ENCODE peak calls at places on chromosomes 6 and 20, in ten cellular contexts. One of them, this sample, is unnamed.

GRCh38 chr6:62891065-62891647 is 320.1 kb upstream of the FKBP1C start:
- DNase-seq in cardiac muscle cell: peak; percentile 41
- DNase-seq in AG04449: no peak
- DNase-seq in prostate gland: no peak
- DNase-seq in CD8-positive, alpha-beta T cell: no peak
- DNase-seq in pancreas: no peak
- DNase-seq in adrenal gland: no peak
- DNase-seq in fibroblast of mammary gland: peak; percentile 1
- DNase-seq in psoas muscle: no peak
- DNase-seq in GM12878: no peak
- DNase-seq in this sample: peak; percentile 6

GRCh38 chr20:56373942-56374341 is 15.2 kb downstream of the FAM210B start:
- DNase-seq in GM12878: no peak
- DNase-seq in pancreas: no peak
- DNase-seq in fibroblast of mammary gland: peak; percentile 96
- DNase-seq in cardiac muscle cell: no peak
- DNase-seq in CD8-positive, alpha-beta T cell: no peak
- DNase-seq in prostate gland: no peak
- DNase-seq in AG04449: peak; percentile 95
- DNase-seq in adrenal gland: peak; percentile 42
- DNase-seq in psoas muscle: no peak
- DNase-seq in this sample: peak; percentile 20

GRCh38 chr20:25042531-25043498 is 15.1 kb downstream of the ACSS1 start:
- DNase-seq in AG04449: no peak
- DNase-seq in prostate gland: no peak
- DNase-seq in GM12878: peak; percentile 61
- DNase-seq in adrenal gland: peak; percentile 64
- DNase-seq in pancreas: peak; percentile 57
- DNase-seq in fibroblast of mammary gland: no peak
- DNase-seq in CD8-positive, alpha-beta T cell: peak; percentile 65
- DNase-seq in psoas muscle: peak; percentile 60
- DNase-seq in cardiac muscle cell: no peak
- DNase-seq in this sample: peak; percentile 91

GRCh38 chr6:17472653-17473183 is 79.3 kb downstream of the CAP2 start:
- DNase-seq in psoas muscle: no peak
- DNase-seq in adrenal gland: no peak
- DNase-seq in pancreas: no peak
- DNase-seq in AG04449: no peak
- DNase-seq in fibroblast of mammary gland: no peak
- DNase-seq in GM12878: no peak
- DNase-seq in cardiac muscle cell: peak; percentile 8
- DNase-seq in prostate gland: no peak
- DNase-seq in CD8-positive, alpha-beta T cell: no peak
- DNase-seq in this sample: no peak

GRCh38 chr6:11650297-11650696 is 112.7 kb downstream of the TMEM170B start:
- DNase-seq in fibroblast of mammary gland: peak; percentile 14
- DNase-seq in psoas muscle: peak; percentile 22
- DNase-seq in AG04449: peak; percentile 36
- DNase-seq in prostate gland: no peak
- DNase-seq in adrenal gland: peak; percentile 15
- DNase-seq in cardiac muscle cell: peak; percentile 13
- DNase-seq in pancreas: no peak
- DNase-seq in CD8-positive, alpha-beta T cell: no peak
- DNase-seq in GM12878: no peak
- DNase-seq in this sample: no peak

GRCh38 chr6:34592208-34592952 is 36.3 kb upstream of the SPDEF start:
- DNase-seq in pancreas: no peak
- DNase-seq in adrenal gland: no peak
- DNase-seq in GM12878: no peak
- DNase-seq in AG04449: no peak
- DNase-seq in prostate gland: no peak
- DNase-seq in CD8-positive, alpha-beta T cell: no peak
- DNase-seq in fibroblast of mammary gland: no peak
- DNase-seq in psoas muscle: no peak
- DNase-seq in cardiac muscle cell: no peak
- DNase-seq in this sample: no peak

GRCh38 chr20:4637081-4637797 is 84.5 kb upstream of the PRND start:
- DNase-seq in prostate gland: no peak
- DNase-seq in CD8-positive, alpha-beta T cell: no peak
- DNase-seq in psoas muscle: no peak
- DNase-seq in GM12878: no peak
- DNase-seq in fibroblast of mammary gland: peak; percentile 36
- DNase-seq in pancreas: no peak
- DNase-seq in cardiac muscle cell: no peak
- DNase-seq in AG04449: no peak
- DNase-seq in adrenal gland: no peak
- DNase-seq in this sample: no peak

GRCh38 chr6:71194730-71195129 is 93.9 kb upstream of the OGFRL1 start:
- DNase-seq in psoas muscle: no peak
- DNase-seq in AG04449: peak; percentile 44
- DNase-seq in adrenal gland: no peak
- DNase-seq in pancreas: no peak
- DNase-seq in fibroblast of mammary gland: peak; percentile 82
- DNase-seq in CD8-positive, alpha-beta T cell: no peak
- DNase-seq in prostate gland: no peak
- DNase-seq in GM12878: no peak
- DNase-seq in cardiac muscle cell: no peak
- DNase-seq in this sample: no peak

GRCh38 chr20:2137552-2138201 is 36.0 kb downstream of the STK35 start:
- DNase-seq in AG04449: peak; percentile 85
- DNase-seq in CD8-positive, alpha-beta T cell: no peak
- DNase-seq in pancreas: no peak
- DNase-seq in adrenal gland: peak; percentile 93
- DNase-seq in psoas muscle: no peak
- DNase-seq in prostate gland: no peak
- DNase-seq in cardiac muscle cell: no peak
- DNase-seq in fibroblast of mammary gland: peak; percentile 46
- DNase-seq in GM12878: no peak
- DNase-seq in this sample: no peak

GRCh38 chr20:2141592-2142575 is 40.3 kb downstream of the STK35 start:
- DNase-seq in GM12878: no peak
- DNase-seq in adrenal gland: no peak
- DNase-seq in psoas muscle: no peak
- DNase-seq in pancreas: no peak
- DNase-seq in CD8-positive, alpha-beta T cell: no peak
- DNase-seq in fibroblast of mammary gland: no peak
- DNase-seq in cardiac muscle cell: no peak
- DNase-seq in prostate gland: no peak
- DNase-seq in AG04449: no peak
- DNase-seq in this sample: no peak

GRCh38 chr20:2140561-2140960 is 38.9 kb downstream of the STK35 start:
- DNase-seq in cardiac muscle cell: no peak
- DNase-seq in adrenal gland: peak; percentile 90
- DNase-seq in psoas muscle: peak; percentile 71
- DNase-seq in prostate gland: no peak
- DNase-seq in pancreas: no peak
- DNase-seq in GM12878: no peak
- DNase-seq in fibroblast of mammary gland: peak; percentile 60
- DNase-seq in AG04449: no peak
- DNase-seq in CD8-positive, alpha-beta T cell: no peak
- DNase-seq in this sample: no peak

GRCh38 chr20:2139736-2140135 is 38.1 kb downstream of the STK35 start:
- DNase-seq in cardiac muscle cell: no peak
- DNase-seq in CD8-positive, alpha-beta T cell: no peak
- DNase-seq in AG04449: no peak
- DNase-seq in GM12878: no peak
- DNase-seq in psoas muscle: no peak
- DNase-seq in pancreas: no peak
- DNase-seq in prostate gland: no peak
- DNase-seq in fibroblast of mammary gland: no peak
- DNase-seq in adrenal gland: no peak
- DNase-seq in this sample: no peak

DNA sequence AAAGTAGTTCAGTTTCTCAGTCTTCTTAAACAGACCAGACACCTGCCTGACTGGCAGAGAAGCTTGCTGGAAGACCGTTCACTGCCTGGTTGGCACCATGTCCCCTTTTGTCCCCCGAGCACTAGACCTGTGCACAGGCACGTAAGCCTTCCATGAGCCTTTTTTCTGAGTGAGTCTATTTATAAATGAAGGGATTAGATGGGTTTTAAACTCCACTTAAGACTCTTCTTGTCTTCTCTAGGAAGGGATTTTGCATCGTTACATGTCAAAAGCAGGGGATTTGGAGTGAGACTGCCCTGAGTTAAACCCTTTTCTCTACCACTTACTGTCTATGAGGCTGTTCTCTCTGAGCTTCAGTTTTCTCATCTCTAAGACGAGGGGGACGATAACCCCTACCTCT is 37.6 kb downstream of the STK35 start:
- DNase-seq in CD8-positive, alpha-beta T cell: no peak
- DNase-seq in prostate gland: no peak
- DNase-seq in pancreas: no peak
- DNase-seq in psoas muscle: no peak
- DNase-seq in fibroblast of mammary gland: no peak
- DNase-seq in AG04449: no peak
- DNase-seq in cardiac muscle cell: no peak
- DNase-seq in adrenal gland: no peak
- DNase-seq in GM12878: no peak
- DNase-seq in this sample: no peak
- H3K4me3 ChIP-seq in CD8-positive, alpha-beta T cell: no peak overlapping the region
- H3K4me3 ChIP-seq in prostate gland: no peak overlapping the region
- H3K4me3 ChIP-seq in pancreas: no peak overlapping the region
- H3K4me3 ChIP-seq in psoas muscle: no peak overlapping the region
- H3K4me3 ChIP-seq in fibroblast of mammary gland: no peak overlapping the region
- H3K4me3 ChIP-seq in AG04449: no peak overlapping the region
- H3K4me3 ChIP-seq in cardiac muscle cell: no peak overlapping the region
- H3K4me3 ChIP-seq in adrenal gland: no peak overlapping the region
- H3K4me3 ChIP-seq in GM12878: no peak overlapping the region
- H3K4me3 ChIP-seq in this sample: no peak overlapping the region

GRCh38 chr20:38660429-38660828 is 58.8 kb downstream of the ARHGAP40 start:
- DNase-seq in CD8-positive, alpha-beta T cell: no peak
- DNase-seq in AG04449: no peak
- DNase-seq in GM12878: no peak
- DNase-seq in adrenal gland: no peak
- DNase-seq in psoas muscle: no peak
- DNase-seq in cardiac muscle cell: no peak
- DNase-seq in fibroblast of mammary gland: no peak
- DNase-seq in prostate gland: no peak
- DNase-seq in pancreas: no peak
- DNase-seq in this sample: no peak

GRCh38 chr20:38663660-38664059 is 60.6 kb upstream of the SLC32A1 start:
- DNase-seq in CD8-positive, alpha-beta T cell: no peak
- DNase-seq in AG04449: no peak
- DNase-seq in fibroblast of mammary gland: no peak
- DNase-seq in pancreas: no peak
- DNase-seq in GM12878: no peak
- DNase-seq in psoas muscle: no peak
- DNase-seq in adrenal gland: no peak
- DNase-seq in cardiac muscle cell: no peak
- DNase-seq in prostate gland: no peak
- DNase-seq in this sample: no peak

GRCh38 chr20:38657390-38657789 is 55.8 kb downstream of the ARHGAP40 start:
- DNase-seq in AG04449: no peak
- DNase-seq in GM12878: no peak
- DNase-seq in psoas muscle: no peak
- DNase-seq in cardiac muscle cell: no peak
- DNase-seq in pancreas: no peak
- DNase-seq in adrenal gland: no peak
- DNase-seq in CD8-positive, alpha-beta T cell: no peak
- DNase-seq in prostate gland: no peak
- DNase-seq in fibroblast of mammary gland: no peak
- DNase-seq in this sample: no peak

GRCh38 chr20:38659613-38659880 is 57.9 kb downstream of the ARHGAP40 start:
- DNase-seq in pancreas: no peak
- DNase-seq in cardiac muscle cell: no peak
- DNase-seq in AG04449: no peak
- DNase-seq in adrenal gland: no peak
- DNase-seq in psoas muscle: no peak
- DNase-seq in prostate gland: no peak
- DNase-seq in fibroblast of mammary gland: no peak
- DNase-seq in GM12878: no peak
- DNase-seq in CD8-positive, alpha-beta T cell: no peak
- DNase-seq in this sample: no peak

GRCh38 chr20:38658879-38659612 is 57.4 kb downstream of the ARHGAP40 start:
- DNase-seq in prostate gland: no peak
- DNase-seq in psoas muscle: no peak
- DNase-seq in fibroblast of mammary gland: peak; percentile 10
- DNase-seq in cardiac muscle cell: peak; percentile 47
- DNase-seq in AG04449: no peak
- DNase-seq in GM12878: no peak
- DNase-seq in CD8-positive, alpha-beta T cell: no peak
- DNase-seq in adrenal gland: peak; percentile 36
- DNase-seq in pancreas: no peak
- DNase-seq in this sample: peak; percentile 33
- TF ChIP-seq CTCF in prostate gland: peak; percentile 46
- TF ChIP-seq CTCF in psoas muscle: peak; percentile 34
- TF ChIP-seq CTCF in fibroblast of mammary gland: peak; percentile 53
- TF ChIP-seq CTCF in cardiac muscle cell: peak; percentile 77
- TF ChIP-seq CTCF in AG04449: peak; percentile 51
- TF ChIP-seq CTCF in GM12878: peak; percentile 78
- TF ChIP-seq CTCF in CD8-positive, alpha-beta T cell: peak; percentile 61
- TF ChIP-seq CTCF in adrenal gland: peak; percentile 50
- TF ChIP-seq CTCF in pancreas: peak; percentile 45
- TF ChIP-seq CTCF in this sample: peak; percentile 74

DNA sequence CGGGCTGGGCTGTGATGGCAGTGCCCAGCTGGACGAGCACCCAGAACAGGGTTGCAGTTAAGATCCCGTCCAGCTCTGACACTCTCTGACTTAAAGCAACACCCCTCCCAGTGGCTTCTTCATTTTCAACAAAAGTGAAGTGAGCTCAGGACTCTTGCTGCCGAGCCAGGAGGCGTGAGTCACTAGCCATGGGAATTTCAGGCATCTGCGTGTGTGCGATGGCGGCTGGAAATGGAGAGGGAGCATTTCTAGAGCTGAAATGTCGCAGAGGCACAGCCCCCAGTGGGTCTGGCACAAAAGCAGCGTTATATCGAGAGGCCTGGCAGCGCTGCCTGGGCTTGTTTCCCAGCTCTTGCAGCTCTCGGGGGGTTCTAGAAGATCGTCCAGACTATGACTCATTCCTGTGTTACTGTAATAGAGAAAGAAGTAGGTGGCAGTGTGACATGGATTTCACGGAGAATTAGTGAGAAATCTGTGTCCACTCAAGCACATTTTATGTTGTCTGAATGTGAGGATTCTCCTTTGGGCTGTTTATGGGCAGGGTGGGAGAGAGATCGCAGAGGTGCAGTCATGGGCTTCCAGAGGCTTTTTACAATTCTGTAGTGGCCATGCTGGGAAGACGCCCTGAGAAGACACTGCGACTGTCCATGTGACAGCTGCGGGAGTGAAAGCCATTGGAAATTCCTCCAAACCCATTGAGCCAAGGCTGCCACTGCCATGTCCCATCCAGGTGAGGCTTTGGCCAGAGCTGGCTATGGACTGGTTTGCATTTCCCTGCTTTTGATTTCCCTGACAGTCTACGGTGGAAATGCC is 216.7 kb upstream of the ECI2 start:
- DNase-seq in GM12878: no peak
- DNase-seq in CD8-positive, alpha-beta T cell: no peak
- DNase-seq in pancreas: no peak
- DNase-seq in AG04449: peak; percentile 89
- DNase-seq in cardiac muscle cell: no peak
- DNase-seq in prostate gland: peak; percentile 8
- DNase-seq in fibroblast of mammary gland: peak; percentile 94
- DNase-seq in psoas muscle: peak; percentile 86
- DNase-seq in adrenal gland: peak; percentile 85
- DNase-seq in this sample: no peak
- H3K4me3 ChIP-seq in GM12878: no peak overlapping the region
- H3K4me3 ChIP-seq in CD8-positive, alpha-beta T cell: no peak overlapping the region
- H3K4me3 ChIP-seq in pancreas: no peak overlapping the region
- H3K4me3 ChIP-seq in AG04449: peak overlapping the region; percentile 20
- H3K4me3 ChIP-seq in cardiac muscle cell: no peak overlapping the region
- H3K4me3 ChIP-seq in prostate gland: no peak overlapping the region
- H3K4me3 ChIP-seq in fibroblast of mammary gland: peak overlapping the region; percentile 41
- H3K4me3 ChIP-seq in psoas muscle: peak overlapping the region; percentile 56
- H3K4me3 ChIP-seq in adrenal gland: peak overlapping the region; percentile 23
- H3K4me3 ChIP-seq in this sample: no peak overlapping the region

GRCh38 chr20:50381053-50381732 is 129.0 kb upstream of the PTPN1 start:
- DNase-seq in adrenal gland: no peak
- DNase-seq in cardiac muscle cell: no peak
- DNase-seq in pancreas: no peak
- DNase-seq in psoas muscle: no peak
- DNase-seq in AG04449: no peak
- DNase-seq in GM12878: no peak
- DNase-seq in prostate gland: no peak
- DNase-seq in fibroblast of mammary gland: no peak
- DNase-seq in CD8-positive, alpha-beta T cell: no peak
- DNase-seq in this sample: no peak

GRCh38 chr20:50379991-50380696 is 130.0 kb upstream of the PTPN1 start:
- DNase-seq in prostate gland: no peak
- DNase-seq in psoas muscle: no peak
- DNase-seq in GM12878: no peak
- DNase-seq in AG04449: no peak
- DNase-seq in CD8-positive, alpha-beta T cell: no peak
- DNase-seq in adrenal gland: no peak
- DNase-seq in fibroblast of mammary gland: no peak
- DNase-seq in cardiac muscle cell: no peak
- DNase-seq in pancreas: no peak
- DNase-seq in this sample: no peak

GRCh38 chr20:50381771-50382593 is 128.2 kb upstream of the PTPN1 start:
- DNase-seq in AG04449: no peak
- DNase-seq in cardiac muscle cell: no peak
- DNase-seq in psoas muscle: no peak
- DNase-seq in CD8-positive, alpha-beta T cell: no peak
- DNase-seq in GM12878: peak; percentile 30
- DNase-seq in pancreas: no peak
- DNase-seq in fibroblast of mammary gland: no peak
- DNase-seq in adrenal gland: peak; percentile 48
- DNase-seq in prostate gland: no peak
- DNase-seq in this sample: peak; percentile 56

GRCh38 chr20:50379049-50379990 is 130.9 kb upstream of the PTPN1 start:
- DNase-seq in GM12878: no peak
- DNase-seq in fibroblast of mammary gland: peak; percentile 91
- DNase-seq in CD8-positive, alpha-beta T cell: no peak
- DNase-seq in psoas muscle: peak; percentile 95
- DNase-seq in AG04449: peak; percentile 52
- DNase-seq in pancreas: peak; percentile 88
- DNase-seq in adrenal gland: peak; percentile 99
- DNase-seq in cardiac muscle cell: no peak
- DNase-seq in prostate gland: peak; percentile 76
- DNase-seq in this sample: no peak

DNA sequence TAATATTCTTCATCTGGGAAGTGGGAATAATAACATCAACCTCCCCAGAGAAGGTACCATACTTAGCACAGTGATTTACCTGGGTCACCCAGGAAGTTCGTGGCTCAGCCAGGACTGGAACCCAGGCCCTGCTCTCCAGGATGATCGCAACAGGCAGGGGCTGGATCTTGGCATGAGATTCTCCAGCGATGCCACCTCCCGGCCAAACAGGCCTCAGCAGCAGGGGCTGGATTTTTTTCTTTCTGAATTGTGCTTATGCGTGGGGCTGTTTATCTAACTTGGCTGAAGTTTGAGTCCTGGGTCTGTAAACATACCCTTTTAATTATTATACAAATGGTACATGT is 129.5 kb upstream of the PTPN1 start:
- DNase-seq in fibroblast of mammary gland: peak; percentile 68
- DNase-seq in adrenal gland: peak; percentile 55
- DNase-seq in cardiac muscle cell: no peak
- DNase-seq in CD8-positive, alpha-beta T cell: no peak
- DNase-seq in GM12878: no peak
- DNase-seq in AG04449: no peak
- DNase-seq in prostate gland: peak; percentile 44
- DNase-seq in pancreas: no peak
- DNase-seq in psoas muscle: no peak
- DNase-seq in this sample: no peak
- TF ChIP-seq CTCF in fibroblast of mammary gland: peak; percentile 76
- TF ChIP-seq CTCF in adrenal gland: peak; percentile 42
- TF ChIP-seq CTCF in cardiac muscle cell: peak; percentile 69
- TF ChIP-seq CTCF in CD8-positive, alpha-beta T cell: no peak
- TF ChIP-seq CTCF in GM12878: no peak
- TF ChIP-seq CTCF in AG04449: peak; percentile 67
- TF ChIP-seq CTCF in prostate gland: peak; percentile 54
- TF ChIP-seq CTCF in pancreas: no peak
- TF ChIP-seq CTCF in psoas muscle: peak; percentile 42
- TF ChIP-seq CTCF in this sample: no peak